ENCODE peak calls at places on chromosomes 12 and 14, in seven cellular contexts. C is AG04449, Z is spleen, B is astrocyte, X is IMR-90, Y is sigmoid colon, T is fibroblast of pulmonary artery. G is an unnamed sample.

GRCh38 chr14:38202444-38203191 is 5.1 kb upstream of the SSTR1 start:
- DNase-seq in T (no peak), C (no peak), Z (no peak), X (no peak), B (no peak), Y (no peak), G (no peak)

GRCh38 chr12:79822475-79822874 is 112.4 kb downstream of the PPP1R12A start:
- DNase-seq in T (no peak), B (no peak), Y (no peak), C (no peak), X (no peak), Z (no peak), G (no peak)

GRCh38 chr12:95481072-95481471 is 7.1 kb downstream of the METAP2 start:
- DNase-seq in C (no peak), B (no peak), Z (no peak), T (peak), Y (no peak), X (no peak), G (no peak)

GRCh38 chr12:122886851-122887816 is 8.8 kb downstream of the VPS37B start:
- DNase-seq in X (peak), T (peak), C (no peak), B (peak), Z (no peak), Y (no peak), G (no peak)

GRCh38 chr14:70782361-70782760 is 27.0 kb downstream of the MAP3K9 start:
- DNase-seq in Z (no peak), Y (no peak), B (peak), T (no peak), C (peak), X (peak), G (peak)

GRCh38 chr14:50521912-50522341 is 10.4 kb downstream of the MAP4K5 start:
- DNase-seq in Z (no peak), C (no peak), Y (no peak), B (peak), T (no peak), X (peak), G (no peak)

GRCh38 chr14:23421594-23421993 is 13.5 kb upstream of the MYH6 start:
- DNase-seq in X (no peak), Z (no peak), C (no peak), T (no peak), Y (no peak), B (no peak), G (no peak)

GRCh38 chr12:78146365-78146772 is 315.7 kb downstream of the NAV3 start:
- DNase-seq in B (peak), T (peak), C (no peak), Y (no peak), X (peak), Z (no peak), G (no peak)

GRCh38 chr14:36091096-36091495 is 85.4 kb downstream of the PTCSC3 start:
- DNase-seq in B (peak), X (peak), Z (no peak), C (peak), T (peak), Y (no peak), G (peak)

GRCh38 chr12:68789144-68789878 is 18.7 kb upstream of the MDM2 start:
- DNase-seq in Z (no peak), Y (no peak), X (no peak), B (no peak), C (no peak), T (no peak), G (no peak)

GRCh38 chr12:7444076-7444475 is at the start of gene CD163L1:
- DNase-seq in B (no peak), Y (no peak), T (no peak), Z (no peak), C (no peak), X (no peak), G (no peak)

GRCh38 chr12:32918890-32919791 is 22.6 kb upstream of the PKP2 start:
- DNase-seq in C (no peak), Y (no peak), T (peak), B (peak), Z (no peak), X (peak), G (no peak)

GRCh38 chr14:61330511-61330910 is 9.1 kb downstream of the PRKCH start:
- DNase-seq in B (no peak), Z (no peak), Y (no peak), X (no peak), T (no peak), C (no peak), G (no peak)

GRCh38 chr14:45786266-45786665 is 533.3 kb upstream of the MIS18BP1 start:
- DNase-seq in Y (no peak), C (no peak), Z (no peak), B (no peak), T (no peak), X (no peak), G (no peak)

GRCh38 chr14:90587918-90588317 is 191.1 kb downstream of the CALM1 start:
- DNase-seq in T (no peak), Y (no peak), B (no peak), X (no peak), Z (no peak), C (no peak), G (no peak)

GRCh38 chr14:31194095-31194494 is 13.5 kb downstream of the HECTD1 start:
- DNase-seq in X (peak), Y (no peak), C (no peak), T (no peak), B (no peak), Z (no peak), G (no peak)

GRCh38 chr14:24271834-24272263 is 452 bp upstream of the RABGGTA start:
- DNase-seq in Z (no peak), T (no peak), C (no peak), X (no peak), B (no peak), Y (no peak), G (no peak)

GRCh38 chr12:89707623-89707991 is 1.0 kb downstream of the ATP2B1 start:
- DNase-seq in B (no peak), X (no peak), Y (no peak), T (no peak), Z (peak), C (no peak), G (no peak)

GRCh38 chr12:104825408-104825807 is 132.7 kb downstream of the SLC41A2 start:
- DNase-seq in X (peak), B (no peak), T (peak), Z (no peak), C (no peak), Y (no peak), G (no peak)

GRCh38 chr12:7102582-7102981 is 6.4 kb downstream of the C1RL start:
- DNase-seq in Y (no peak), X (no peak), B (no peak), T (no peak), Z (no peak), C (no peak), G (no peak)

GRCh38 chr12:129161511-129161910 is 308.2 kb downstream of the GLT1D1 start:
- DNase-seq in X (no peak), C (no peak), Y (no peak), B (no peak), Z (no peak), T (no peak), G (no peak)

GRCh38 chr12:76183459-76184186 is 99.1 kb upstream of the NAP1L1 start:
- DNase-seq in Z (no peak), Y (no peak), T (peak), C (peak), X (peak), B (peak), G (peak)

GRCh38 chr12:108939594-108939993 is 59.7 kb downstream of the DAO start:
- DNase-seq in X (peak), Y (no peak), Z (no peak), T (peak), B (peak), C (no peak), G (no peak)

GRCh38 chr14:95389471-95390011 is 69.8 kb upstream of the CLMN start:
- DNase-seq in Z (peak), T (peak), B (no peak), X (no peak), C (no peak), Y (no peak), G (no peak)

GRCh38 chr12:108532061-108532848 is 17.2 kb downstream of the FICD start:
- DNase-seq in Z (no peak), T (no peak), Y (no peak), B (no peak), C (no peak), X (no peak), G (no peak)

GRCh38 chr12:122158700-122159285 is 15.2 kb downstream of the IL31 start:
- DNase-seq in C (no peak), X (no peak), Y (no peak), T (no peak), Z (no peak), B (no peak), G (no peak)

GRCh38 chr12:5648692-5649338 is 216.9 kb downstream of the NTF3 start:
- DNase-seq in Z (no peak), C (no peak), B (no peak), T (peak), X (peak), Y (no peak), G (no peak)

GRCh38 chr12:49827351-49828099 is 688 bp downstream of the NCKAP5L start:
- DNase-seq in T (peak), C (no peak), X (peak), B (peak), Y (peak), Z (peak), G (no peak)

GRCh38 chr12:46374286-46374685 is 1.7 kb upstream of the SLC38A2 start:
- DNase-seq in Z (no peak), C (no peak), Y (no peak), T (no peak), X (no peak), B (no peak), G (no peak)
- H3K4me3 ChIP-seq in Z (no peak), C (no peak), Y (no peak), T (no peak), X (no peak), B (no peak), G (no peak)

DNA sequence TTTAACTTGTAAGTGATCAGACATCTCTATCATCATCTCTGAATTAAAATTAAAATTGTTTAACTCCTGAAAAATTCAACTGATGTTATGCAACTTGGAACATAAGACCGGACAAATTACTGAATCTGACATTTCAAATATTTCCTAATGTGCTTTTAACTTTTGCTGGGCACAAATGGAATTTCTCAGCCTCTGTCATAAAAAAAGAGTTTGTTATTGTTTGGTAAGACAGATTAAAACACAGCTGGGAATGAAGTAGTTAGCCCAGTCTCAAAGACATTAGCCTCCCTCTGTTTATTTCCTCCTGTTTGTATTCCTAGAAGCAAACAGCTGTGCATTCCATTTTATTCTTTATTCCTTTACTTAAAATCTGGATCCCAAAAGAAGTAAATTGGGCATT is 29.4 kb downstream of the PLEKHA5 start:
- DNase-seq in Y (no peak), X (peak), Z (no peak), C (peak), T (peak), B (peak), G (peak)
- TF ChIP-seq CTCF in Y (no peak), X (no peak), Z (no peak), C (no peak), T (no peak), B (no peak), G (no peak)

DNA sequence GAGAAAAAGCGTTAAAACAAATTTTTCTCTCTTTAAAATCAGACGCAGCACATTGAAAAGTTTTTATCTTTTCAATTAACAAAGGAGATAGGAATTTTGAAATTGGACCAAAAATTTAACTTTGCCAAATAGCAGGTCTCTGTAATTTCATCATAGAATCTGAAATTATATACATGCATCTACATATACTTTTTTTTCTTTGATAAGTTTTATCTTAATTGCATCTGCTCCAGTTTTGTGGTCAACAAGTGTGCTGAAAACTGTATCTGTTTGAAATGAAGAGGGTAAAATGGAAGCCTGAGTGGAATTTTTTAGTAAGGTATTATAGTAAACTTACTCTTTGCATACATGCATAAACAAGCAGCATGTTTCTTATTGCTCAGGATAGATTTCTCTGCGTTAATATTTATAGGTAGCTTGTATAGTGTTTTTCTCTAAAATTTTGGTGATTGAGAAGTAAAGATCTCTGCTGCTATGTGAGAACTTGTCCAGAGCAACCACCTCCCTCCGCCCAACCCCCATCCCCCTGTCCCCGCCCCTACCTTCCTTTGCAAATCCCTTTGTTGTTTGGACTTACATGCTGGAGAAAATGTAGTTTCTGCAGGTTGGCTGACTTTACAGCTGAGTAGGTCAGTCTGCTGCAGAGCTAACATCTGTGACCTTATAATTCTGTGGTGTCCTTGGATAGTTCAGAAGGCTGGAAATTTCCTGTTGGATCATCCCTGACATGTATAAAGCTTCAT is 64.6 kb downstream of the VRK1 start:
- DNase-seq in T (no peak), Y (no peak), C (no peak), X (no peak), B (no peak), Z (no peak), G (no peak)
- H3K4me3 ChIP-seq in T (no peak), Y (no peak), C (no peak), X (no peak), B (no peak), Z (no peak), G (no peak)

GRCh38 chr12:112577473-112578334 is 159.0 kb downstream of the PTPN11 start:
- DNase-seq in X (no peak), Z (no peak), Y (no peak), C (no peak), B (no peak), T (no peak), G (no peak)
- TF ChIP-seq CTCF in X (no peak), Z (no peak), Y (no peak), C (no peak), B (no peak), T (no peak), G (no peak)

DNA sequence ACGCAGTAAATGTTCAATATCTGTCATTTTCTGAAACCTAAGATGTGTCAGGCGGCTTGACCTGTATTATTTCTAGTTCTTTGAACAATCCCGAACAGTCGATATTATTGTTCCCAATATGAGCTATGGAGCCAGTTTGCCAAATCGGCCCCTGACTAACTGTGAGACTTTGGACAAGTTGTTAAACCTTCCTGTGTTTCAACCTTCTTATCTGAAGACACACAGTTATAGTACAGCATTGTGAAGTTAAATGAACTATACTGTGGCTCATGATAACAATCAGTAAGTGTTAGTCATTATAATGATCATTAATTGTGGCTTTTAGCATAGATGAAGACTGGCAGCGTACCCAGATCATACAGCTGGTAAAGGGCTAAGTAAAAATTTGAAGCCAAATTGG is 23.4 kb downstream of the DDX47 start:
- DNase-seq in B (no peak), X (no peak), T (no peak), Z (no peak), C (no peak), Y (no peak), G (no peak)
- H3K4me3 ChIP-seq in B (no peak), X (no peak), T (no peak), Z (no peak), C (no peak), Y (no peak), G (no peak)

GRCh38 chr12:2834581-2835491 is at the start of gene NRIP2:
- DNase-seq in C (no peak), Z (no peak), T (peak), Y (no peak), X (peak), B (peak), G (no peak)
- TF ChIP-seq CTCF in C (no peak), Z (peak), T (peak), Y (no peak), X (peak), B (no peak), G (no peak)

DNA sequence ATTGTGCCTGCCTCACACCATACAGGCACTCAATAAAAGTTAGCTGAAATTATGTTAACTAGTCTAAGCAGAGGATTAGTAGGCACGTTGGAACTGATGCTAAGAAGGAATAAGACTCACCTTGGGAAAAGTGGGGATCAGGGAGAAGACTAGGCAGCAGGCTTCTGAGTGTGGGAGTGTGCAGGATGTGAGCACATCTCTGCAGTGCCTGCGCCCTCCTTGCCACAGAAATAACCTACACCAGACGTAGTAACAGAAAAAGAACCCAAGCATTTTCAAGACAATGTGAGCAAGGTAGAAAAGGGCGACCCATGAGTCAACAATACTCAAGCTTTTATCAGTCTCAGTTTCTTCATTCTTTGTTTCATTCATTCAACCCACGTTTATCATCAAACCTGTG is 113.9 kb downstream of the CACNA1C start:
- DNase-seq in Y (no peak), B (no peak), Z (no peak), T (no peak), C (no peak), X (no peak), G (no peak)
- H3K4me3 ChIP-seq in Y (no peak), B (no peak), Z (no peak), T (no peak), C (no peak), X (no peak), G (no peak)